ENCODE peak calls at places on chromosomes 7 and 10, in ten cellular contexts. One of them, this sample, is unnamed.

GRCh38 chr10:87775766-87776165 is 42.3 kb downstream of the ATAD1 start:
- DNase-seq in mucosa of descending colon: no peak
- DNase-seq in endothelial cell: no peak
- DNase-seq in CD4-positive, alpha-beta T cell: no peak
- DNase-seq in A549: no peak
- DNase-seq in neural crest cell: no peak
- DNase-seq in suprapubic skin: no peak
- DNase-seq in osteoblast: no peak
- DNase-seq in foreskin keratinocyte: peak; percentile 25
- DNase-seq in GM12865: no peak
- DNase-seq in this sample: no peak

GRCh38 chr7:25448301-25448700 is 220.0 kb upstream of the NPVF start:
- DNase-seq in GM12865: no peak
- DNase-seq in CD4-positive, alpha-beta T cell: no peak
- DNase-seq in mucosa of descending colon: no peak
- DNase-seq in suprapubic skin: no peak
- DNase-seq in neural crest cell: no peak
- DNase-seq in endothelial cell: no peak
- DNase-seq in osteoblast: no peak
- DNase-seq in A549: no peak
- DNase-seq in foreskin keratinocyte: no peak
- DNase-seq in this sample: no peak

GRCh38 chr10:36880898-36881297 is 244.5 kb upstream of the ANKRD30A start:
- DNase-seq in A549: peak; percentile 45
- DNase-seq in suprapubic skin: no peak
- DNase-seq in mucosa of descending colon: no peak
- DNase-seq in CD4-positive, alpha-beta T cell: no peak
- DNase-seq in foreskin keratinocyte: peak; percentile 26
- DNase-seq in GM12865: peak; percentile 22
- DNase-seq in neural crest cell: no peak
- DNase-seq in endothelial cell: no peak
- DNase-seq in osteoblast: no peak
- DNase-seq in this sample: no peak

GRCh38 chr10:22308390-22308789 is 7.8 kb upstream of the COMMD3 start:
- DNase-seq in A549: peak; percentile 60
- DNase-seq in endothelial cell: no peak
- DNase-seq in neural crest cell: no peak
- DNase-seq in CD4-positive, alpha-beta T cell: no peak
- DNase-seq in GM12865: peak; percentile 83
- DNase-seq in suprapubic skin: no peak
- DNase-seq in mucosa of descending colon: no peak
- DNase-seq in osteoblast: peak; percentile 68
- DNase-seq in foreskin keratinocyte: peak; percentile 21
- DNase-seq in this sample: no peak

GRCh38 chr7:25726180-25726579 is 425.8 kb upstream of the NFE2L3 start:
- DNase-seq in neural crest cell: peak; percentile 66
- DNase-seq in A549: no peak
- DNase-seq in osteoblast: no peak
- DNase-seq in mucosa of descending colon: no peak
- DNase-seq in endothelial cell: no peak
- DNase-seq in foreskin keratinocyte: no peak
- DNase-seq in suprapubic skin: no peak
- DNase-seq in CD4-positive, alpha-beta T cell: no peak
- DNase-seq in GM12865: no peak
- DNase-seq in this sample: no peak

GRCh38 chr7:104093127-104093526 is 103.7 kb upstream of the RELN start:
- DNase-seq in foreskin keratinocyte: no peak
- DNase-seq in CD4-positive, alpha-beta T cell: no peak
- DNase-seq in suprapubic skin: no peak
- DNase-seq in neural crest cell: no peak
- DNase-seq in mucosa of descending colon: no peak
- DNase-seq in A549: no peak
- DNase-seq in GM12865: no peak
- DNase-seq in endothelial cell: no peak
- DNase-seq in osteoblast: no peak
- DNase-seq in this sample: no peak

GRCh38 chr10:93403741-93404354 is 78.3 kb downstream of the MYOF start:
- DNase-seq in A549: no peak
- DNase-seq in GM12865: no peak
- DNase-seq in osteoblast: no peak
- DNase-seq in suprapubic skin: no peak
- DNase-seq in foreskin keratinocyte: peak; percentile 84
- DNase-seq in neural crest cell: no peak
- DNase-seq in CD4-positive, alpha-beta T cell: no peak
- DNase-seq in mucosa of descending colon: no peak
- DNase-seq in endothelial cell: no peak
- DNase-seq in this sample: no peak

GRCh38 chr10:128624656-128625530 is 498.7 kb upstream of the MKI67 start:
- DNase-seq in osteoblast: peak; percentile 61
- DNase-seq in endothelial cell: no peak
- DNase-seq in neural crest cell: no peak
- DNase-seq in mucosa of descending colon: no peak
- DNase-seq in suprapubic skin: no peak
- DNase-seq in CD4-positive, alpha-beta T cell: no peak
- DNase-seq in GM12865: no peak
- DNase-seq in foreskin keratinocyte: no peak
- DNase-seq in A549: no peak
- DNase-seq in this sample: no peak

GRCh38 chr10:121088524-121088923 is 237.4 kb downstream of the WDR11 start:
- DNase-seq in suprapubic skin: no peak
- DNase-seq in mucosa of descending colon: no peak
- DNase-seq in foreskin keratinocyte: peak; percentile 59
- DNase-seq in GM12865: no peak
- DNase-seq in neural crest cell: no peak
- DNase-seq in CD4-positive, alpha-beta T cell: no peak
- DNase-seq in A549: peak; percentile 16
- DNase-seq in osteoblast: peak; percentile 36
- DNase-seq in endothelial cell: peak; percentile 49
- DNase-seq in this sample: no peak

GRCh38 chr10:24814568-24815313 is 91.1 kb upstream of the ARHGAP21 start:
- DNase-seq in mucosa of descending colon: no peak
- DNase-seq in A549: peak; percentile 63
- DNase-seq in neural crest cell: no peak
- DNase-seq in osteoblast: no peak
- DNase-seq in CD4-positive, alpha-beta T cell: no peak
- DNase-seq in GM12865: no peak
- DNase-seq in foreskin keratinocyte: peak; percentile 95
- DNase-seq in endothelial cell: no peak
- DNase-seq in suprapubic skin: no peak
- DNase-seq in this sample: no peak

GRCh38 chr10:73950155-73950554 is 39.2 kb downstream of the PLAU start:
- DNase-seq in GM12865: no peak
- DNase-seq in A549: no peak
- DNase-seq in foreskin keratinocyte: no peak
- DNase-seq in mucosa of descending colon: no peak
- DNase-seq in CD4-positive, alpha-beta T cell: no peak
- DNase-seq in neural crest cell: no peak
- DNase-seq in suprapubic skin: no peak
- DNase-seq in endothelial cell: no peak
- DNase-seq in osteoblast: peak; percentile 71
- DNase-seq in this sample: no peak

GRCh38 chr7:121563177-121563576 is 167.1 kb upstream of the FAM3C start:
- DNase-seq in mucosa of descending colon: no peak
- DNase-seq in foreskin keratinocyte: no peak
- DNase-seq in suprapubic skin: no peak
- DNase-seq in neural crest cell: no peak
- DNase-seq in A549: peak; percentile 5
- DNase-seq in endothelial cell: peak; percentile 18
- DNase-seq in osteoblast: peak; percentile 19
- DNase-seq in GM12865: no peak
- DNase-seq in CD4-positive, alpha-beta T cell: no peak
- DNase-seq in this sample: no peak

GRCh38 chr7:121083138-121083789 is 94.8 kb downstream of the CPED1 start:
- DNase-seq in neural crest cell: no peak
- DNase-seq in CD4-positive, alpha-beta T cell: no peak
- DNase-seq in suprapubic skin: no peak
- DNase-seq in osteoblast: no peak
- DNase-seq in A549: no peak
- DNase-seq in mucosa of descending colon: no peak
- DNase-seq in foreskin keratinocyte: peak; percentile 75
- DNase-seq in GM12865: no peak
- DNase-seq in endothelial cell: no peak
- DNase-seq in this sample: no peak

GRCh38 chr10:91604462-91604935 is 28.4 kb downstream of the PPP1R3C start:
- DNase-seq in mucosa of descending colon: no peak
- DNase-seq in suprapubic skin: no peak
- DNase-seq in foreskin keratinocyte: no peak
- DNase-seq in endothelial cell: no peak
- DNase-seq in neural crest cell: no peak
- DNase-seq in GM12865: no peak
- DNase-seq in A549: no peak
- DNase-seq in osteoblast: no peak
- DNase-seq in CD4-positive, alpha-beta T cell: no peak
- DNase-seq in this sample: no peak
- TF ChIP-seq CTCF in mucosa of descending colon: no peak
- TF ChIP-seq CTCF in suprapubic skin: no peak
- TF ChIP-seq CTCF in foreskin keratinocyte: peak; percentile 22
- TF ChIP-seq CTCF in endothelial cell: no peak
- TF ChIP-seq CTCF in neural crest cell: peak; percentile 44
- TF ChIP-seq CTCF in GM12865: no peak
- TF ChIP-seq CTCF in A549: no peak
- TF ChIP-seq CTCF in osteoblast: peak; percentile 28
- TF ChIP-seq CTCF in CD4-positive, alpha-beta T cell: no peak
- TF ChIP-seq CTCF in this sample: no peak

DNA sequence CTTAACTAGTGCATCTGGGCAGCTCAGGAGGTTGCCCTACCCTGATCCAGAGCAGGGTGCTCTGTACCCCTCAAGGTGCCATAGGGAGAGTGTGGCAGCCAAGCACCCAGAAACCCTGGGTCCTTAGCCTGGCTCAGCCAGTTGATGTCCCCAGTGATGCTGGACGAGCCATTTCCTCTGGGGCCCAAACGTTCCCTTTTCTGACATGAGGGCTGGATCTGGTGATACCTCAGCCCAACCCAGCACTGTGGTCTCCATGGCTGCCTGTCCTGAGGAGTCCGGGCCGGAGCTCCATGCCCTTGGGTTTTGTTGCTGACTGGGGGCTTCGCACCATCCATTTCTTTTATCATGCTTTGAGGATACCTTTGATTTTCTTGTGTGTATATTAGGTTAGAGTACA is 87.9 kb upstream of the IKZF1 start:
- DNase-seq in A549: no peak
- DNase-seq in mucosa of descending colon: no peak
- DNase-seq in neural crest cell: no peak
- DNase-seq in CD4-positive, alpha-beta T cell: no peak
- DNase-seq in GM12865: no peak
- DNase-seq in osteoblast: no peak
- DNase-seq in foreskin keratinocyte: no peak
- DNase-seq in endothelial cell: no peak
- DNase-seq in suprapubic skin: no peak
- DNase-seq in this sample: no peak
- TF ChIP-seq CTCF in A549: no peak
- TF ChIP-seq CTCF in mucosa of descending colon: no peak
- TF ChIP-seq CTCF in neural crest cell: no peak
- TF ChIP-seq CTCF in CD4-positive, alpha-beta T cell: no peak
- TF ChIP-seq CTCF in GM12865: no peak
- TF ChIP-seq CTCF in osteoblast: no peak
- TF ChIP-seq CTCF in foreskin keratinocyte: no peak
- TF ChIP-seq CTCF in endothelial cell: no peak
- TF ChIP-seq CTCF in suprapubic skin: no peak
- TF ChIP-seq CTCF in this sample: no peak

GRCh38 chr7:33903770-33904679 is 1.3 kb upstream of the BMPER start:
- DNase-seq in A549: peak; percentile 54
- DNase-seq in endothelial cell: peak; percentile 38
- DNase-seq in suprapubic skin: no peak
- DNase-seq in neural crest cell: peak; percentile 11
- DNase-seq in osteoblast: peak; percentile 94
- DNase-seq in GM12865: no peak
- DNase-seq in mucosa of descending colon: peak; percentile 53
- DNase-seq in foreskin keratinocyte: no peak
- DNase-seq in CD4-positive, alpha-beta T cell: no peak
- DNase-seq in this sample: peak; percentile 41

GRCh38 chr7:33907625-33908024 is 2.3 kb downstream of the BMPER start:
- DNase-seq in A549: no peak
- DNase-seq in suprapubic skin: no peak
- DNase-seq in endothelial cell: no peak
- DNase-seq in osteoblast: no peak
- DNase-seq in foreskin keratinocyte: no peak
- DNase-seq in GM12865: no peak
- DNase-seq in CD4-positive, alpha-beta T cell: no peak
- DNase-seq in mucosa of descending colon: no peak
- DNase-seq in neural crest cell: no peak
- DNase-seq in this sample: no peak

GRCh38 chr7:33906697-33907096 is 1.4 kb downstream of the BMPER start:
- DNase-seq in suprapubic skin: no peak
- DNase-seq in CD4-positive, alpha-beta T cell: no peak
- DNase-seq in neural crest cell: no peak
- DNase-seq in endothelial cell: no peak
- DNase-seq in A549: no peak
- DNase-seq in osteoblast: no peak
- DNase-seq in foreskin keratinocyte: no peak
- DNase-seq in mucosa of descending colon: no peak
- DNase-seq in GM12865: no peak
- DNase-seq in this sample: no peak

GRCh38 chr7:33905389-33906032 is at the start of gene BMPER:
- DNase-seq in mucosa of descending colon: peak; percentile 54
- DNase-seq in GM12865: no peak
- DNase-seq in foreskin keratinocyte: no peak
- DNase-seq in endothelial cell: peak; percentile 47
- DNase-seq in CD4-positive, alpha-beta T cell: no peak
- DNase-seq in neural crest cell: peak; percentile 22
- DNase-seq in A549: peak; percentile 47
- DNase-seq in suprapubic skin: no peak
- DNase-seq in osteoblast: peak; percentile 91
- DNase-seq in this sample: peak; percentile 71

DNA sequence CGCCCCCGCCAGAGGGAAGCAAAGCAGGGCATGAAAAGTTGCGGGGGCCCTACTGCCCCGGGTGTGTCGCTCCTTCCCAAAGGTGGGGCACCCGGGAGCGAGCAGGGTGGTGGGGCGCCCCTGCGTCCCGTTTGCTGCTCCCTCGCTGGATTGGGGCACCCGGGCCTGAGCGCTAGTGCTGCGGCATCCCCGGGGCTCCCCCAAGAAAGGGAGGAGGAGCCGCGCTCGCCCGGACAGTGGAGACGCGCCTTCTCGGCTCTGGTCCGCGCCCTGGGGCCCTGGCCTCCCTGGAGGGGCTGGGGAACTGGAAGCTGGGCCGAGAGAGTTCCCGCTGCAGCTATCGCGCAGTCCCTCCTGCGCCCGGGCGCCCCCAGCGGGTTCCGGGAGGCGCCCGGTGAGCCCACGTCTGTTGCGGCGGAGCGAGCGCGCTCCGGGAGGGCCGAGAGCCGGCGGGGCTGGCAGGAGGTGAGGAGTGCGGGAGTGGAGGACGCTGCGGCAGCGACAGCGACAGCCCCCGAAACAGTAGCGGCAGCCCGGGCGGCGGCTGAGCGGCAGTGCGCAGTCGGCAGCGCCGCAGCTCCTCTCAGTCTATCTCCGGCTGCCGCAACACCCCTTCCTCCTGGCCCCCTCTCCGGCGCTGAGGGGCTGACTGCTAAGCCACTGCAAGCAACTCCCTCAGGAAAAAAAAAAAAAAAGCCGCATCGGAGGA is 505 bp upstream of the BMPER start:
- DNase-seq in mucosa of descending colon: peak; percentile 45
- DNase-seq in suprapubic skin: no peak
- DNase-seq in CD4-positive, alpha-beta T cell: no peak
- DNase-seq in osteoblast: peak; percentile 87
- DNase-seq in neural crest cell: peak; percentile 25
- DNase-seq in A549: peak; percentile 46
- DNase-seq in endothelial cell: peak; percentile 45
- DNase-seq in GM12865: peak; percentile 11
- DNase-seq in foreskin keratinocyte: peak; percentile 37
- DNase-seq in this sample: peak; percentile 62
- TF ChIP-seq CTCF in mucosa of descending colon: no peak
- TF ChIP-seq CTCF in suprapubic skin: no peak
- TF ChIP-seq CTCF in CD4-positive, alpha-beta T cell: no peak
- TF ChIP-seq CTCF in osteoblast: no peak
- TF ChIP-seq CTCF in neural crest cell: peak; percentile 27
- TF ChIP-seq CTCF in A549: no peak
- TF ChIP-seq CTCF in endothelial cell: no peak
- TF ChIP-seq CTCF in GM12865: no peak
- TF ChIP-seq CTCF in foreskin keratinocyte: peak; percentile 37
- TF ChIP-seq CTCF in this sample: no peak

GRCh38 chr7:124765401-124766352 is at the start of gene GPR37:
- DNase-seq in CD4-positive, alpha-beta T cell: no peak
- DNase-seq in foreskin keratinocyte: peak; percentile 89
- DNase-seq in suprapubic skin: peak; percentile 78
- DNase-seq in A549: peak; percentile 69
- DNase-seq in GM12865: peak; percentile 38
- DNase-seq in endothelial cell: peak; percentile 66
- DNase-seq in neural crest cell: peak; percentile 59
- DNase-seq in osteoblast: peak; percentile 90
- DNase-seq in mucosa of descending colon: peak; percentile 72
- DNase-seq in this sample: peak; percentile 51
- TF ChIP-seq CTCF in CD4-positive, alpha-beta T cell: no peak
- TF ChIP-seq CTCF in foreskin keratinocyte: peak; percentile 83
- TF ChIP-seq CTCF in suprapubic skin: no peak
- TF ChIP-seq CTCF in A549: no peak
- TF ChIP-seq CTCF in GM12865: no peak
- TF ChIP-seq CTCF in endothelial cell: no peak
- TF ChIP-seq CTCF in neural crest cell: no peak
- TF ChIP-seq CTCF in osteoblast: no peak
- TF ChIP-seq CTCF in mucosa of descending colon: no peak
- TF ChIP-seq CTCF in this sample: peak; percentile 35